ENCODE peak calls at places on chromosomes 11 and 22, in seven cellular contexts. L, P, N, M, X, W and O are unnamed samples.

GRCh38 chr11:129530154-129530895 is 154.7 kb downstream of the BARX2 start:
- DNase-seq in P (no peak), M (no peak), N (no peak), L (no peak), W (peak), X (no peak), O (no peak)

GRCh38 chr11:114251797-114252327 is 44.3 kb upstream of the NNMT start:
- DNase-seq in W (no peak), M (no peak), N (no peak), P (peak), L (no peak), X (no peak), O (no peak)

GRCh38 chr11:21630934-21631478 is 561.9 kb upstream of the ANO5 start:
- DNase-seq in X (no peak), M (no peak), L (no peak), P (no peak), W (no peak), N (no peak), O (no peak)

GRCh38 chr11:128501576-128502549 is 85.5 kb downstream of the ETS1 start:
- DNase-seq in L (no peak), X (peak), M (no peak), W (peak), N (peak), P (peak), O (peak)

GRCh38 chr11:131868769-131869482 is 498.5 kb downstream of the NTM start:
- DNase-seq in X (peak), N (no peak), W (no peak), M (no peak), P (peak), L (no peak), O (peak)

GRCh38 chr11:64592234-64592615 is 1.2 kb downstream of the SLC22A12 start:
- DNase-seq in W (no peak), N (no peak), X (no peak), M (no peak), P (no peak), L (no peak), O (no peak)

GRCh38 chr22:39216143-39216490 is 28.7 kb downstream of the PDGFB start:
- DNase-seq in P (no peak), L (no peak), W (no peak), N (no peak), X (no peak), M (no peak), O (no peak)

GRCh38 chr11:65132988-65133700 is 1.2 kb downstream of the SYVN1 start:
- DNase-seq in W (peak), X (no peak), P (peak), N (peak), L (no peak), M (peak), O (peak)

GRCh38 chr11:32108576-32108975 is 17.7 kb downstream of the RCN1 start:
- DNase-seq in X (no peak), N (no peak), L (no peak), W (no peak), P (no peak), M (no peak), O (no peak)

GRCh38 chr11:75577198-75577597 is 15.1 kb downstream of the SERPINH1 start:
- DNase-seq in M (no peak), L (peak), W (peak), X (peak), P (peak), N (peak), O (peak)

GRCh38 chr11:69704508-69705245 is 855 bp upstream of the FGF19 start:
- DNase-seq in W (no peak), X (no peak), N (peak), P (peak), M (no peak), L (peak), O (peak)

GRCh38 chr11:127649958-127650357 is 649.4 kb upstream of the KIRREL3 start:
- DNase-seq in X (no peak), P (no peak), M (no peak), N (no peak), L (no peak), W (no peak), O (no peak)

GRCh38 chr11:63560506-63561179 is 2.5 kb downstream of the PLAAT2 start:
- DNase-seq in L (no peak), M (peak), P (no peak), N (no peak), X (no peak), W (no peak), O (no peak)

GRCh38 chr11:86091086-86091485 is 22.2 kb upstream of the PICALM start:
- DNase-seq in P (no peak), N (no peak), L (no peak), X (no peak), M (no peak), W (no peak), O (no peak)

GRCh38 chr11:2885676-2886081 is at the start of gene CDKN1C:
- DNase-seq in L (peak), P (peak), W (peak), M (peak), X (peak), N (peak), O (peak)

GRCh38 chr11:34825670-34826383 is 90.4 kb downstream of the APIP start:
- DNase-seq in X (no peak), M (peak), P (no peak), N (no peak), L (no peak), W (no peak), O (no peak)

GRCh38 chr11:27571151-27571840 is 64.7 kb upstream of the LIN7C start:
- DNase-seq in M (no peak), L (no peak), N (peak), P (peak), X (peak), W (no peak), O (peak)

GRCh38 chr11:121446752-121447156 is 5.4 kb upstream of the SORL1 start:
- DNase-seq in M (no peak), P (peak), L (peak), W (peak), X (peak), N (no peak), O (peak)

GRCh38 chr11:1123970-1124369 is 33.8 kb upstream of the MUC5AC start:
- DNase-seq in W (no peak), P (no peak), M (no peak), N (no peak), L (no peak), X (no peak), O (no peak)

GRCh38 chr11:129930306-129930705 is 34.9 kb upstream of the NFRKB start:
- DNase-seq in W (no peak), L (no peak), P (no peak), M (peak), X (no peak), N (no peak), O (peak)

GRCh38 chr22:41868556-41868955 is 35.7 kb downstream of the SREBF2 start:
- DNase-seq in L (no peak), P (no peak), N (no peak), W (no peak), X (no peak), M (no peak), O (no peak)

GRCh38 chr11:119752324-119752723 is 23.3 kb upstream of the NECTIN1 start:
- DNase-seq in N (no peak), M (peak), L (no peak), W (no peak), X (no peak), P (no peak), O (no peak)

GRCh38 chr11:2310073-2310785 is 8.4 kb downstream of the TSPAN32 start:
- DNase-seq in M (no peak), N (no peak), W (peak), X (no peak), L (no peak), P (no peak), O (no peak)

GRCh38 chr22:37283393-37283937 is 1.2 kb downstream of the CYTH4 start:
- DNase-seq in P (peak), X (no peak), N (no peak), M (no peak), W (no peak), L (no peak), O (no peak)

GRCh38 chr22:40116496-40117200 is 61.1 kb upstream of the TNRC6B start:
- DNase-seq in P (no peak), N (no peak), X (no peak), L (no peak), W (no peak), M (no peak), O (no peak)

GRCh38 chr22:21075516-21076138 is 29.9 kb downstream of the LRRC74B start:
- DNase-seq in W (no peak), X (no peak), L (no peak), P (no peak), N (no peak), M (no peak), O (no peak)

GRCh38 chr11:69651834-69652620 is 11.1 kb downstream of the CCND1 start:
- DNase-seq in N (no peak), P (no peak), W (no peak), X (no peak), L (no peak), M (no peak), O (no peak)

GRCh38 chr22:35341090-35341874 is 39.6 kb upstream of the HMOX1 start:
- DNase-seq in L (no peak), N (no peak), P (no peak), M (no peak), W (no peak), X (no peak), O (no peak)

GRCh38 chr22:48968201-48968959 is 859.3 kb downstream of the BRD1 start:
- DNase-seq in N (no peak), W (no peak), L (no peak), P (peak), M (no peak), X (no peak), O (no peak)

GRCh38 chr22:45305456-45306065 is 4.2 kb upstream of the FAM118A start:
- DNase-seq in L (no peak), P (no peak), N (no peak), X (no peak), W (no peak), M (no peak), O (no peak)

GRCh38 chr11:28521075-28521474 is 412.9 kb downstream of the METTL15 start:
- DNase-seq in X (no peak), M (peak), W (no peak), P (no peak), N (no peak), L (no peak), O (no peak)

GRCh38 chr11:75907926-75908527 is 93.0 kb downstream of the UVRAG start:
- DNase-seq in N (no peak), X (no peak), W (no peak), L (no peak), M (no peak), P (no peak), O (no peak)

GRCh38 chr11:108927791-108928545 is 263.1 kb downstream of the DDX10 start:
- DNase-seq in X (no peak), L (no peak), M (no peak), P (peak), N (no peak), W (no peak), O (peak)

GRCh38 chr11:78808903-78809302 is 234.2 kb upstream of the NARS2 start:
- DNase-seq in P (no peak), L (no peak), X (no peak), N (no peak), W (no peak), M (no peak), O (no peak)

GRCh38 chr11:118370774-118371173 is 11.4 kb downstream of the UBE4A start:
- DNase-seq in L (no peak), X (no peak), W (no peak), N (no peak), P (no peak), M (no peak), O (no peak)

GRCh38 chr11:3836903-3837302 is 3.9 kb downstream of the RHOG start:
- DNase-seq in M (no peak), P (no peak), N (no peak), W (peak), L (no peak), X (no peak), O (no peak)

GRCh38 chr11:76756341-76756771 is 26.8 kb upstream of the TSKU start:
- DNase-seq in X (no peak), N (no peak), P (no peak), M (no peak), W (no peak), L (no peak), O (no peak)

GRCh38 chr22:39518124-39518786 is 2.1 kb upstream of the ATF4 start:
- DNase-seq in X (no peak), W (no peak), N (no peak), P (no peak), L (no peak), M (no peak), O (peak)